ENCODE peak calls at places on chromosomes 13 and 19, in four cellular contexts. N, V, S and P are unnamed samples. For H3K9me3, the result is how much of the 10 kb centered on the place peaks cover.

GRCh38 chr19:16737909-16738308 is 18.3 kb downstream of the NWD1 start:
- DNase-seq in S (no peak), V (no peak), N (no peak), P (no peak)

GRCh38 chr13:79861731-79862130 is 380.8 kb downstream of the NDFIP2 start:
- DNase-seq in N (no peak), S (no peak), V (no peak), P (no peak)

GRCh38 chr19:33755314-33756020 is 41.2 kb upstream of the KCTD15 start:
- DNase-seq in S (no peak), V (no peak), N (no peak), P (no peak)

GRCh38 chr19:49094505-49095482 is 9.5 kb downstream of the SNRNP70 start:
- DNase-seq in S (no peak), N (no peak), V (no peak), P (no peak)

GRCh38 chr13:46332772-46333171 is 54.3 kb downstream of the RUBCNL start:
- DNase-seq in S (no peak), N (no peak), V (no peak), P (no peak)

GRCh38 chr19:1468274-1469199 is 10.5 kb downstream of the C19orf25 start:
- DNase-seq in N (no peak), S (no peak), V (no peak), P (no peak)

GRCh38 chr19:30444686-30445232 is 72.6 kb downstream of the ZNF536 start:
- DNase-seq in S (no peak), N (no peak), V (no peak), P (no peak)

GRCh38 chr19:3401004-3401768 is 34.8 kb downstream of the NFIC start:
- DNase-seq in N (no peak), V (no peak), S (no peak), P (no peak)

GRCh38 chr13:34349091-34349722 is 531.3 kb downstream of the RFC3 start:
- DNase-seq in N (no peak), S (peak), V (no peak), P (no peak)

GRCh38 chr13:97388385-97388784 is 45.6 kb upstream of the RAP2A start:
- DNase-seq in S (no peak), N (no peak), V (no peak), P (no peak)

GRCh38 chr13:27708325-27708724 is 84.0 kb upstream of the GSX1 start:
- DNase-seq in V (no peak), S (no peak), N (no peak), P (no peak)

GRCh38 chr19:42216653-42217521 is 590 bp downstream of the DEDD2 start:
- DNase-seq in N (no peak), S (peak), V (peak), P (no peak)

GRCh38 chr19:48348039-48348438 is 15.7 kb downstream of the TMEM143 start:
- DNase-seq in S (no peak), N (no peak), V (no peak), P (no peak)

GRCh38 chr19:43467730-43468129 is 2.3 kb upstream of the LYPD3 start:
- DNase-seq in V (no peak), S (no peak), N (no peak), P (no peak)

GRCh38 chr19:16036941-16037340 is 39.4 kb upstream of the TPM4 start:
- DNase-seq in S (no peak), N (no peak), V (no peak), P (no peak)

GRCh38 chr13:21326155-21327030 is 132.7 kb downstream of the ZDHHC20 start:
- DNase-seq in V (peak), S (peak), N (no peak), P (no peak)

GRCh38 chr13:27339299-27339698 is 68.7 kb downstream of the RASL11A start:
- DNase-seq in V (no peak), S (no peak), N (no peak), P (peak)

GRCh38 chr19:29380581-29380980 is 145.2 kb upstream of the VSTM2B start:
- DNase-seq in V (no peak), N (no peak), S (no peak), P (no peak)

GRCh38 chr19:33283578-33283977 is 18.8 kb downstream of the CEBPA start:
- DNase-seq in V (no peak), S (no peak), N (no peak), P (no peak)

GRCh38 chr19:45569619-45570421 is 14.8 kb downstream of the OPA3 start:
- DNase-seq in N (no peak), S (no peak), V (peak), P (peak)

GRCh38 chr13:97231832-97232201 is 9.7 kb downstream of the MBNL2 start:
- DNase-seq in S (no peak), N (no peak), V (no peak), P (no peak)

GRCh38 chr13:112941349-112941748 is 27.7 kb upstream of the MCF2L start:
- DNase-seq in V (no peak), N (no peak), S (no peak), P (no peak)

GRCh38 chr13:48478401-48478800 is 54.5 kb downstream of the RCBTB2 start:
- DNase-seq in S (no peak), V (no peak), N (no peak), P (no peak)

GRCh38 chr13:113120300-113121182 is 2.1 kb upstream of the F10 start:
- DNase-seq in S (no peak), N (no peak), V (no peak), P (no peak)

GRCh38 chr13:110616103-110617101 is 1.1 kb downstream of the NAXD start:
- DNase-seq in S (no peak), N (no peak), V (peak), P (peak)

GRCh38 chr19:16078311-16078758 is 2.0 kb downstream of the TPM4 start:
- DNase-seq in N (no peak), V (peak), S (peak), P (no peak)

GRCh38 chr19:31548941-31549340 is 199.7 kb upstream of the TSHZ3 start:
- DNase-seq in N (no peak), S (no peak), V (no peak), P (no peak)
- H3K9me3 ChIP-seq in N (under half), S (under half), V (under half), P (under half)

DNA sequence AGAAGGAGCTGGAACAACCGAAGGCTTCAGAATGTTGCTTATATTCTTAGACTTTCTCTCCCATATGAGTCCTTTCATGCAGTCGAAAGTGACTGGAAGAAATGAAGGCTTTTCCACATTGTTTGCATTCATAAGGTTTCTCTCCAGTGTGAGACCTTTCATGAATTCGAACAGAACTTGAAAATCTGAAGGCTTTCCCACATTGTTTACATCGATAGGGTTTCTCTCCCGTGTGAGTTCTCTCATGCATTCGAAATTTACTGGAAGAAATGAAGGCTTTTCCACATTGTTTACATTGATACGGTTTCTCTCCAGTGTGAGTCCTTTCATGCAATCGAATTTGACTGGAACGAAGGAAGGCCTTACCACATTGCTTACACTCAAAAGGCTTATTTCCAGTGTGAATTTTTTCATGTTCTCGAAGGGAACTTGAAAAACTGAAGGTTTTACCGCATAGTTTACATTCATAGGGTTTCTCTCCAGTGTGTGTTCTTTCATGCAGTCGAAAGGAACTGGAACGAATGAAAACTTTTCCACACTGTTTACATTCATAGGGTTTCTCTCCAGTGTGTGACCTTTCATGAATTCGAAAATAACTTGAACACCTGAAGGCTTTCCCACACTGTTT is 21.5 kb downstream of the ZNF14 start:
- DNase-seq in V (no peak), N (no peak), S (no peak), P (no peak)
- H3K9me3 ChIP-seq in V (half or more), N (half or more), S (half or more), P (under half)

DNA sequence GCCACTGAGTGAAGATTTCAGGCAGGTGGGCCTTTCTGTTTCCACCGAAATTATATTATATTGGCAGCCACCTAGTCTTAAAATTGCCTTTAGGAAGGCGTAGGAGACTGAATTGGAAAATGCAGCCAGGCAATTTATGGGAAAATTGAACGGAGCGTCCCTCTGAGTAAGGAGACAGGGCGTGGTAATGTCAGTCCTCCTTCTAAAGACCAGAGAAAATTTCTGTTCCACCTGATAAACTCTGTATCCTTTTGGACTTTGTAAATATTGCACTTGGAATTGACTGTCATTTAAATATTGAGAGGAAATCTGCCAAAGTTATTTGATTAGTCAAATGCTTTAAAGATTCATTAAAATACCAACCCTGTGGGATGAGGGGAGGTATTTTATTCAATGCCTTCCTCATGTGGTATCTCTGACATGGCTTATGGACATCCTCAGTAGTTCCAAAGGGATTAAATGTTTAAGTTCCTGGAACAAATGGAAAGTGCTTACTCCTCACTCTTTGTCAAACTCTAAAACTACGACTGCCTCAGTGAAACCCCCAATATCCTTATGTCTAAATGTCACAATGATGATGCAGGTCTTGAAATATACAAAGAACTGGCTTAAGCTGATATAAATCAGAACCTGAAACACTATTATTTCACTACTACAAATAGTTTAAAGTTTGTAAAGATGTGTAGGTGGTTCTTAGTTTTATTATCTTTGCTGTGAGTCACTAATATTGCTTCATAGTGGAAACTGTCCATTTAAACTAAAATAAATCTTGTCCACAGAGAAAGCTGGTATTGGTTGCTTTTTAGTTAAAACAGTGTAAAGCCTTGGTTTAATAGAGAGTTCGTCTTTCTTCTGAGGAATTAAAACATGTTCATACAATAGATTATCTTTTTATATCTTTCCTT is 203.2 kb downstream of the FGF14 start:
- DNase-seq in V (no peak), N (no peak), S (no peak), P (no peak)
- H3K9me3 ChIP-seq in V (under half), N (under half), S (under half), P (under half)

GRCh38 chr19:9461938-9462337 is 26.6 kb upstream of the ZNF266 start:
- DNase-seq in S (no peak), V (no peak), N (no peak), P (no peak)
- H3K9me3 ChIP-seq in S (under half), V (under half), N (under half), P (under half)

GRCh38 chr19:36635342-36635741 is 30.2 kb downstream of the ZNF382 start:
- DNase-seq in V (no peak), N (no peak), S (no peak), P (no peak)
- H3K9me3 ChIP-seq in V (under half), N (half or more), S (half or more), P (under half)

GRCh38 chr13:71312923-71313322 is 554.1 kb downstream of the DACH1 start:
- DNase-seq in V (no peak), N (no peak), S (no peak), P (no peak)

GRCh38 chr13:71306821-71307220 is 560.2 kb downstream of the DACH1 start:
- DNase-seq in S (no peak), N (no peak), V (peak), P (no peak)

GRCh38 chr13:71304861-71305260 is 562.1 kb downstream of the DACH1 start:
- DNase-seq in V (no peak), N (no peak), S (no peak), P (no peak)

GRCh38 chr13:71309905-71310304 is 557.1 kb downstream of the DACH1 start:
- DNase-seq in V (no peak), S (no peak), N (no peak), P (no peak)
- H3K9me3 ChIP-seq in V (under half), S (under half), N (under half), P (under half)

GRCh38 chr13:82802528-82802927 is 1079.7 kb downstream of the SLITRK1 start:
- DNase-seq in S (no peak), V (no peak), N (no peak), P (no peak)

GRCh38 chr13:82803341-82803740 is 1078.9 kb downstream of the SLITRK1 start:
- DNase-seq in S (no peak), V (no peak), N (no peak), P (no peak)

GRCh38 chr13:82800391-82800790 is 1081.9 kb downstream of the SLITRK1 start:
- DNase-seq in V (no peak), N (no peak), S (no peak), P (no peak)

DNA sequence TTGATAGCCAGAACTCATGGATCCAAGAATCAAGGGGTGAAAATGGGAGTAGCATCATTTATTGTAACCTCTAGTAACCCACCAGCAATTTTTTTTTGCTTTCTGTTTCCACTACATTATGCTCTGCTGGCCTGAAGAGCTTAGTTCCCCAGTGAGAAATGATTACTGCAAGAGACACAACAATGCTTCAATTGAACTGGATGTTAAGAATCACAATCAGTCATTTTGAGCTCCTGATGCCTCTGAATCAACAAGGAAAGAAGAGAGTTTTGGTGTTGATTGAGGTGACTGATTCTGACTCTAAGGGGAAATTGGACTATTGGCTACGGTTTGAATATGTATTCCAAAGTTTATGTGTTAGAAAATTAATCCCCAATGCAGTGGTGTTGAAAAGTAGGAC is 1084.4 kb downstream of the SLITRK1 start:
- DNase-seq in N (no peak), S (no peak), V (no peak), P (no peak)
- H3K9me3 ChIP-seq in N (under half), S (under half), V (under half), P (under half)

DNA sequence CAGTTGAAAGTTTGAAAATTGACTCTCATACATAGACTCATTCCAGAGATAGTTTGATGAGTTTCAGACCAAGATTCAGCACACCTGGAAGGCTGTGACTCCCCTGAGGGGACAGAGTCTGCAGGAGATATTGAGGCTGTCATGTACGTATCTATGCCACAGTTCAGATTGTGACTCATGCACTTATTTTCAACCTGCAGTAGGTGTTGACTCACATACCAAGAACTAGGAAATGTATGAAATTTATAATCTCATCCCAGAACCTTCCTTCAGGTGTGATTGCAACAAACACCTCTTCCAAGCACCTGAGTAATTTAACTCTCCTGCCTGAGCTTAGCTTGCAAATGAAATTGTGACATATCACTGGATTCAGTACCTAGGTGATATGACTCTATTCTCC is 64.4 kb upstream of the ZNF43 start:
- DNase-seq in S (no peak), N (no peak), V (no peak), P (no peak)
- H3K9me3 ChIP-seq in S (under half), N (under half), V (under half), P (under half)